ENCODE peak calls at places on chromosomes 3 and 15, in ten cellular contexts. W, K, B, J, Y, I, O, N, Q and A are unnamed samples.

GRCh38 chr15:26503998-26504397 is 268.9 kb downstream of the GABRB3 start:
- DNase-seq in W (no peak), K (no peak), B (peak), J (no peak), Y (no peak), I (no peak), O (no peak), N (no peak), Q (no peak), A (no peak)

GRCh38 chr15:92392462-92392861 is 1.2 kb upstream of the ST8SIA2 start:
- DNase-seq in W (no peak), K (no peak), B (no peak), J (no peak), Y (no peak), I (no peak), O (no peak), N (no peak), Q (no peak), A (no peak)

GRCh38 chr15:40157748-40158447 is 3.0 kb upstream of the BUB1B start:
- DNase-seq in W (no peak), K (no peak), B (no peak), J (no peak), Y (no peak), I (no peak), O (no peak), N (no peak), Q (no peak), A (no peak)

GRCh38 chr3:18086078-18086477 is 339.1 kb downstream of the SATB1 start:
- DNase-seq in W (no peak), K (no peak), B (no peak), J (no peak), Y (no peak), I (no peak), O (no peak), N (no peak), Q (no peak), A (no peak)

GRCh38 chr15:101036189-101036588 is 117.0 kb downstream of the LRRK1 start:
- DNase-seq in W (no peak), K (no peak), B (no peak), J (no peak), Y (no peak), I (no peak), O (no peak), N (no peak), Q (no peak), A (no peak)

GRCh38 chr15:100721758-100722550 is 119.6 kb downstream of the ASB7 start:
- DNase-seq in W (no peak), K (no peak), B (peak), J (no peak), Y (peak), I (no peak), O (no peak), N (no peak), Q (no peak), A (peak)

GRCh38 chr3:17800232-17800631 is 57.8 kb upstream of the TBC1D5 start:
- DNase-seq in W (no peak), K (no peak), B (no peak), J (no peak), Y (no peak), I (no peak), O (no peak), N (no peak), Q (no peak), A (no peak)

GRCh38 chr3:195764961-195765706 is 44.4 kb downstream of the MUC20 start:
- DNase-seq in W (no peak), K (no peak), B (no peak), J (no peak), Y (peak), I (no peak), O (peak), N (peak), Q (no peak), A (no peak)

GRCh38 chr15:68666120-68666811 is 87.5 kb downstream of the CORO2B start:
- DNase-seq in W (no peak), K (no peak), B (no peak), J (no peak), Y (peak), I (no peak), O (no peak), N (no peak), Q (no peak), A (no peak)

GRCh38 chr3:30342319-30343060 is 263.9 kb upstream of the TGFBR2 start:
- DNase-seq in W (no peak), K (peak), B (peak), J (no peak), Y (no peak), I (no peak), O (no peak), N (no peak), Q (no peak), A (peak)

GRCh38 chr15:101371081-101371480 is 76.0 kb upstream of the SNRPA1 start:
- DNase-seq in W (no peak), K (no peak), B (no peak), J (no peak), Y (no peak), I (no peak), O (no peak), N (no peak), Q (no peak), A (no peak)

GRCh38 chr3:114454592-114455251 is 160.9 kb downstream of the TIGIT start:
- DNase-seq in W (no peak), K (no peak), B (no peak), J (no peak), Y (no peak), I (peak), O (no peak), N (no peak), Q (no peak), A (no peak)

GRCh38 chr3:110243081-110243480 is 828.5 kb upstream of the NECTIN3 start:
- DNase-seq in W (no peak), K (no peak), B (no peak), J (no peak), Y (no peak), I (no peak), O (no peak), N (no peak), Q (no peak), A (peak)

GRCh38 chr15:79609501-79609900 is 177.4 kb downstream of the MINAR1 start:
- DNase-seq in W (no peak), K (no peak), B (no peak), J (no peak), Y (no peak), I (no peak), O (no peak), N (no peak), Q (no peak), A (no peak)

GRCh38 chr3:14253022-14253761 is 74.6 kb downstream of the LSM3 start:
- DNase-seq in W (no peak), K (no peak), B (no peak), J (no peak), Y (peak), I (no peak), O (no peak), N (no peak), Q (no peak), A (no peak)

GRCh38 chr15:41493205-41493901 is at the start of gene ITPKA:
- DNase-seq in W (peak), K (peak), B (no peak), J (peak), Y (peak), I (peak), O (peak), N (peak), Q (peak), A (peak)